ENCODE peak calls at places on chromosome 10, in four cellular contexts. W, T, D and I are unnamed samples.

GRCh38 chr10:101939273-101939635 is 95.7 kb upstream of the KCNIP2 start:
- DNase-seq in W (no peak), T (peak; percentile 76), D (no peak), I (no peak)

GRCh38 chr10:131211146-131211545 is 100.4 kb downstream of the TCERG1L start:
- DNase-seq in T (no peak), D (no peak), W (no peak), I (no peak)

GRCh38 chr10:55223352-55223751 is 422.3 kb upstream of the PCDH15 start:
- DNase-seq in T (no peak), W (no peak), D (no peak), I (no peak)

GRCh38 chr10:95282115-95282514 is 8.7 kb downstream of the PDLIM1 start:
- DNase-seq in W (no peak), D (no peak), T (no peak), I (no peak)

GRCh38 chr10:11255796-11256444 is 238.2 kb downstream of the CELF2 start:
- DNase-seq in T (no peak), W (no peak), D (no peak), I (no peak)

GRCh38 chr10:16809074-16809718 is 8.0 kb downstream of the RSU1 start:
- DNase-seq in D (peak; percentile 32), W (peak; percentile 58), T (no peak), I (no peak)

GRCh38 chr10:63115732-63116383 is 17.3 kb upstream of the NRBF2 start:
- DNase-seq in W (peak; percentile 49), T (peak; percentile 100), D (peak; percentile 77), I (peak; percentile 67)

GRCh38 chr10:55065185-55065584 is 264.2 kb upstream of the PCDH15 start:
- DNase-seq in T (no peak), W (no peak), D (no peak), I (no peak)

GRCh38 chr10:70223728-70224127 is 9.5 kb downstream of the PPA1 start:
- DNase-seq in D (no peak), T (no peak), W (no peak), I (no peak)

GRCh38 chr10:69801434-69802315 is at the start of gene COL13A1:
- DNase-seq in W (peak; percentile 46), D (peak; percentile 38), T (peak; percentile 40), I (peak; percentile 55)

GRCh38 chr10:101758858-101759257 is 17.1 kb downstream of the FGF8 start:
- DNase-seq in T (no peak), W (no peak), D (no peak), I (no peak)

GRCh38 chr10:9076066-9076465 is 1021.6 kb downstream of the GATA3 start:
- DNase-seq in W (no peak), T (no peak), D (no peak), I (no peak)

GRCh38 chr10:74898201-74898976 is 72.0 kb downstream of the KAT6B start:
- DNase-seq in T (no peak), D (no peak), W (no peak), I (no peak)

GRCh38 chr10:17098012-17098411 is 31.6 kb downstream of the CUBN start:
- DNase-seq in D (no peak), W (no peak), T (no peak), I (no peak)

GRCh38 chr10:58180633-58181032 is 87.1 kb downstream of the IPMK start:
- DNase-seq in T (no peak), W (no peak), D (no peak), I (no peak)

GRCh38 chr10:42916974-42917373 is 134.4 kb downstream of the BMS1 start:
- DNase-seq in D (no peak), W (no peak), T (no peak), I (no peak)

GRCh38 chr10:23994459-23995046 is 214.4 kb upstream of the KIAA1217 start:
- DNase-seq in D (peak; percentile 36), T (peak; percentile 25), W (peak; percentile 73), I (peak; percentile 46)

GRCh38 chr10:37534166-37534565 is 323.2 kb downstream of the ZNF248 start:
- DNase-seq in T (no peak), D (no peak), W (no peak), I (no peak)

GRCh38 chr10:76036962-76037361 is 605.5 kb downstream of the LRMDA start:
- DNase-seq in T (no peak), W (no peak), D (no peak), I (no peak)

GRCh38 chr10:12609435-12609834 is 260.1 kb downstream of the CAMK1D start:
- DNase-seq in W (no peak), D (no peak), T (no peak), I (no peak)

GRCh38 chr10:121165276-121165675 is 314.1 kb downstream of the WDR11 start:
- DNase-seq in T (peak; percentile 80), D (no peak), W (no peak), I (no peak)

GRCh38 chr10:58963101-58963534 is 213.3 kb upstream of the PHYHIPL start:
- DNase-seq in T (no peak), D (no peak), W (no peak), I (no peak)

GRCh38 chr10:86953747-86954680 is 3.4 kb downstream of the MMRN2 start:
- DNase-seq in W (peak; percentile 80), D (peak; percentile 77), T (no peak), I (peak; percentile 51)

GRCh38 chr10:126670886-126671285 is 393 bp upstream of the C10orf90 start:
- DNase-seq in T (no peak), D (no peak), W (no peak), I (no peak)

GRCh38 chr10:1109795-1110673 is 53.8 kb downstream of the WDR37 start:
- DNase-seq in D (peak; percentile 42), W (peak; percentile 66), T (peak; percentile 11), I (no peak)